ENCODE peak calls at places on chromosomes 1 and 21, in ten cellular contexts. O is GM23248, N is left ventricle myocardium inferior, V is Peyer's patch, L is tibial nerve, F is ascending aorta, C is adipocyte, T is GM06990, B is right lobe of liver, Z is left lung. I is an unnamed sample.
A peak's percentile ranks its signal among the peaks of the same experiment; 100 is the strongest.

GRCh38 chr1:95040032-95040525 is 32.7 kb downstream of the ALG14 start:
- DNase-seq in N (no peak), V (no peak), B (no peak), F (no peak), C (no peak), T (no peak), O (no peak), L (no peak), Z (no peak), I (no peak)

GRCh38 chr21:44911384-44912157 is 9.1 kb downstream of the ITGB2 start:
- DNase-seq in C (no peak), V (peak; percentile 96), F (peak; percentile 82), B (peak; percentile 91), T (no peak), N (peak; percentile 82), Z (peak; percentile 78), L (peak; percentile 70), O (no peak), I (peak; percentile 94)

GRCh38 chr1:1228596-1229321 is 3.0 kb downstream of the SDF4 start:
- DNase-seq in N (no peak), L (no peak), B (no peak), F (no peak), V (no peak), O (peak; percentile 22), Z (no peak), T (no peak), C (no peak), I (no peak)

GRCh38 chr1:45230537-45230936 is 24.1 kb upstream of the ZSWIM5 start:
- DNase-seq in O (no peak), Z (no peak), T (no peak), F (no peak), B (no peak), N (no peak), V (no peak), L (no peak), C (no peak), I (peak; percentile 66)

GRCh38 chr1:235051521-235051920 is 77.1 kb downstream of the TOMM20 start:
- DNase-seq in L (no peak), B (no peak), Z (no peak), N (peak; percentile 42), V (no peak), C (no peak), T (no peak), O (no peak), F (no peak), I (no peak)

GRCh38 chr1:151853411-151853930 is at the start of gene THEM5:
- DNase-seq in V (no peak), B (no peak), Z (no peak), T (no peak), O (peak; percentile 51), N (no peak), C (no peak), F (no peak), L (no peak), I (no peak)

GRCh38 chr21:45615145-45615711 is 28.3 kb upstream of the PCBP3 start:
- DNase-seq in B (peak; percentile 52), L (no peak), F (no peak), C (no peak), Z (peak; percentile 32), N (no peak), T (peak; percentile 71), V (peak; percentile 58), O (peak; percentile 67), I (peak; percentile 62)

GRCh38 chr1:109523706-109524105 is 14.2 kb upstream of the AMIGO1 start:
- DNase-seq in N (no peak), Z (no peak), V (no peak), B (no peak), O (no peak), L (no peak), C (no peak), T (no peak), F (no peak), I (no peak)

GRCh38 chr1:62334434-62334833 is 15.2 kb upstream of the KANK4 start:
- DNase-seq in V (no peak), N (no peak), L (no peak), O (no peak), F (no peak), T (no peak), B (no peak), Z (no peak), C (no peak), I (no peak)

GRCh38 chr1:49358036-49358435 is 581.3 kb upstream of the BEND5 start:
- DNase-seq in B (no peak), C (no peak), T (no peak), O (no peak), F (no peak), L (no peak), V (no peak), N (no peak), Z (no peak), I (no peak)

GRCh38 chr1:31802190-31803150 is 13.4 kb downstream of the SPOCD1 start:
- DNase-seq in F (peak; percentile 34), L (no peak), B (no peak), Z (no peak), T (no peak), N (no peak), C (peak; percentile 24), O (peak; percentile 45), V (no peak), I (peak; percentile 29)

GRCh38 chr1:114735479-114735878 is 18.9 kb upstream of the NRAS start:
- DNase-seq in O (no peak), L (no peak), C (no peak), B (no peak), T (no peak), V (no peak), N (no peak), Z (no peak), F (no peak), I (peak; percentile 91)

GRCh38 chr1:114728553-114728952 is 12.0 kb upstream of the NRAS start:
- DNase-seq in L (no peak), B (no peak), O (no peak), Z (no peak), N (no peak), V (no peak), C (no peak), T (no peak), F (no peak), I (no peak)

GRCh38 chr1:114723915-114724314 is 7.3 kb upstream of the NRAS start:
- DNase-seq in L (no peak), C (no peak), Z (no peak), F (no peak), V (no peak), O (no peak), B (no peak), T (no peak), N (no peak), I (no peak)

GRCh38 chr1:114725230-114725629 is 8.7 kb upstream of the NRAS start:
- DNase-seq in F (no peak), O (no peak), C (no peak), V (no peak), L (no peak), T (no peak), Z (no peak), B (no peak), N (no peak), I (no peak)

GRCh38 chr1:114729782-114730181 is 13.2 kb upstream of the NRAS start:
- DNase-seq in N (no peak), V (no peak), T (no peak), O (no peak), Z (no peak), F (no peak), L (no peak), B (no peak), C (no peak), I (no peak)
- H3K36me3 ChIP-seq in N (peaks cover 99% of the 10 kb centered on the region), V (no peaks in the 10 kb centered on the region), T (peaks cover 10% of the 10 kb centered on the region), O (peaks cover 88% of the 10 kb centered on the region), Z (peaks cover 4% of the 10 kb centered on the region), F (peaks cover 90% of the 10 kb centered on the region), L (peaks cover 37% of the 10 kb centered on the region), B (peaks cover 89% of the 10 kb centered on the region), C (peaks cover 95% of the 10 kb centered on the region), I (peaks cover 21% of the 10 kb centered on the region)

DNA sequence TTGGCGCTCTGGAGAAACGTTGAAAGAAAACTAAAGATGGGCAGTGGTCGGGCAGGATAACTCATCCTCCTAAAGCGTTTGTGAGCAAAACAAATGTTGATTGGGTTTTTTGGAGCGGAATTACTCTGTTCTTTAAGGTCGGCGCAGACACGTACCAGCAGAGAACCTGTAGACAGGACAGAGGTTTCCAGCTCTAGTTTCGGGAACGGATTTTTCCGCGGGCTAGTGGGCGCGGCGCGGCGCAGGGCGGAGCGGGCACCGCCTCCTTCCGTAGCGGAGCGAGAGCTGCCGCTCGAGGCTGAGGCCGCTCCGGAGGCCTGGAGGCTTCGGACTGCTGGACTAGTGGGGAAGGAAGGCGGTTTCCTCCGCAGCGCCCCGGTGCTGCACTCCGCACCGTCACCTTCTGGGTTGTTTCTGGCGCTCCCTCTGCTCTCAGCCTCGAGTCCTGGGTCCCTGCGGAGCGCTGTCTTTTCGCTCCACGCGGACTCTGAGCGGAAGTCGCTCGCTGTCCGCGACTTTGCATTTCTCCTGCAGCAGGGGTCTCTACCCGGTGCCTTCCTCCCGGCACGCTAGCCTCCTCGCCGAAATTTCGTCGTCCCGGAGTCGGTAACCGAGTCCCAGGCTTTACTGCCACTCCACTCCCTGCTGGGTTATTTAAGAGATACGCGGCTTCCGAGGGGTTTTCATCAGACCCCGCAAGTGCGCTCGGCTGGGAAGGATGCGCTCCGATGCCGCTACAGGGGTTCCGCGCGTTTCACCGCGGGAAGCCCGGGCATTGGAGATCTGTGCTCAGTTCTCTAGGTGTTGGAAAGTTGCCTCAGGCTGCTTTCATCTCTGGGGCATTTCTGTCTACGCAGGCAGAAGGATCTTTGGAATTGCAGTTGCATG is 7.0 kb downstream of the FOXD2 start:
- DNase-seq in T (no peak), N (no peak), B (no peak), L (no peak), F (no peak), V (peak; percentile 69), O (peak; percentile 42), Z (peak; percentile 39), C (peak; percentile 34), I (peak; percentile 34)
- H3K27me3 ChIP-seq in T (peaks cover 2% of the 10 kb centered on the region), N (peaks cover 100% of the 10 kb centered on the region), B (peaks cover 35% of the 10 kb centered on the region), L (no peaks in the 10 kb centered on the region), F (no peaks in the 10 kb centered on the region), V (peaks cover 44% of the 10 kb centered on the region), O (peaks cover 83% of the 10 kb centered on the region), Z (peaks cover 100% of the 10 kb centered on the region), C (peaks cover 88% of the 10 kb centered on the region), I (peaks cover 4% of the 10 kb centered on the region)

GRCh38 chr1:156303241-156303640 is 4.1 kb upstream of the VHLL start:
- DNase-seq in F (no peak), B (no peak), L (no peak), T (no peak), Z (no peak), V (no peak), N (no peak), O (no peak), C (no peak), I (no peak)

GRCh38 chr1:156310962-156311361 is 11.9 kb upstream of the VHLL start:
- DNase-seq in T (no peak), C (peak; percentile 39), L (no peak), Z (no peak), V (no peak), F (no peak), N (no peak), O (peak; percentile 60), B (no peak), I (no peak)

GRCh38 chr1:156308078-156308477 is 9.0 kb upstream of the VHLL start:
- DNase-seq in O (peak; percentile 60), T (no peak), F (no peak), Z (no peak), L (no peak), C (peak; percentile 27), N (no peak), B (no peak), V (no peak), I (no peak)
- H3K36me3 ChIP-seq in O (peaks cover 63% of the 10 kb centered on the region), T (peaks cover 22% of the 10 kb centered on the region), F (peaks cover 72% of the 10 kb centered on the region), Z (no peaks in the 10 kb centered on the region), L (peaks cover 35% of the 10 kb centered on the region), C (peaks cover 73% of the 10 kb centered on the region), N (peaks cover 84% of the 10 kb centered on the region), B (peaks cover 86% of the 10 kb centered on the region), V (no peaks in the 10 kb centered on the region), I (peaks cover 21% of the 10 kb centered on the region)

GRCh38 chr1:4079815-4080214 is 179.7 kb upstream of the C1orf174 start:
- DNase-seq in T (no peak), L (no peak), B (peak; percentile 31), N (no peak), V (no peak), C (no peak), Z (no peak), O (no peak), F (peak; percentile 50), I (no peak)
- H3K27me3 ChIP-seq in T (no peaks in the 10 kb centered on the region), L (no peaks in the 10 kb centered on the region), B (no peaks in the 10 kb centered on the region), N (peaks cover 75% of the 10 kb centered on the region), V (no peaks in the 10 kb centered on the region), C (peaks cover 6% of the 10 kb centered on the region), Z (peaks cover 31% of the 10 kb centered on the region), O (no peaks in the 10 kb centered on the region), F (no peaks in the 10 kb centered on the region), I (no peaks in the 10 kb centered on the region)